ENCODE peak calls at places on chromosome 10, in ten cellular contexts. One of them, this sample, is unnamed.

GRCh38 chr10:119775529-119775928 is 49.7 kb downstream of the INPP5F start:
- DNase-seq in SW480: no peak
- DNase-seq in NCI-H69: no peak
- DNase-seq in activated CD8-positive, alpha-beta memory T cell treated with anti-CD3 and anti-CD28 coated beads, Interleukin-2, amount 50 U/mL, for 4 hours: no peak
- DNase-seq in PC-3: no peak
- DNase-seq in GM23248: no peak
- DNase-seq in neural crest cell: no peak
- DNase-seq in mucosa of descending colon: no peak
- DNase-seq in GM13976: peak
- DNase-seq in nucleus accumbens: no peak
- DNase-seq in this sample: no peak

GRCh38 chr10:7706534-7707073 is 3.5 kb downstream of the ITIH2 start:
- DNase-seq in SW480: no peak
- DNase-seq in NCI-H69: no peak
- DNase-seq in activated CD8-positive, alpha-beta memory T cell treated with anti-CD3 and anti-CD28 coated beads, Interleukin-2, amount 50 U/mL, for 4 hours: no peak
- DNase-seq in PC-3: no peak
- DNase-seq in GM23248: no peak
- DNase-seq in neural crest cell: no peak
- DNase-seq in mucosa of descending colon: no peak
- DNase-seq in GM13976: no peak
- DNase-seq in nucleus accumbens: no peak
- DNase-seq in this sample: no peak

GRCh38 chr10:16717617-16718395 is 99.4 kb downstream of the RSU1 start:
- DNase-seq in SW480: no peak
- DNase-seq in NCI-H69: no peak
- DNase-seq in activated CD8-positive, alpha-beta memory T cell treated with anti-CD3 and anti-CD28 coated beads, Interleukin-2, amount 50 U/mL, for 4 hours: no peak
- DNase-seq in PC-3: no peak
- DNase-seq in GM23248: peak
- DNase-seq in neural crest cell: no peak
- DNase-seq in mucosa of descending colon: no peak
- DNase-seq in GM13976: no peak
- DNase-seq in nucleus accumbens: no peak
- DNase-seq in this sample: peak

GRCh38 chr10:119296703-119297102 is 89.3 kb downstream of the GRK5 start:
- DNase-seq in SW480: no peak
- DNase-seq in NCI-H69: no peak
- DNase-seq in activated CD8-positive, alpha-beta memory T cell treated with anti-CD3 and anti-CD28 coated beads, Interleukin-2, amount 50 U/mL, for 4 hours: no peak
- DNase-seq in PC-3: no peak
- DNase-seq in GM23248: peak
- DNase-seq in neural crest cell: no peak
- DNase-seq in mucosa of descending colon: no peak
- DNase-seq in GM13976: no peak
- DNase-seq in nucleus accumbens: no peak
- DNase-seq in this sample: no peak

GRCh38 chr10:43251664-43252165 is 15.2 kb downstream of the RASGEF1A start:
- DNase-seq in SW480: no peak
- DNase-seq in NCI-H69: no peak
- DNase-seq in activated CD8-positive, alpha-beta memory T cell treated with anti-CD3 and anti-CD28 coated beads, Interleukin-2, amount 50 U/mL, for 4 hours: no peak
- DNase-seq in PC-3: no peak
- DNase-seq in GM23248: no peak
- DNase-seq in neural crest cell: no peak
- DNase-seq in mucosa of descending colon: peak
- DNase-seq in GM13976: no peak
- DNase-seq in nucleus accumbens: no peak
- DNase-seq in this sample: no peak

GRCh38 chr10:71234970-71235681 is 22.8 kb downstream of the UNC5B start:
- DNase-seq in SW480: no peak
- DNase-seq in NCI-H69: no peak
- DNase-seq in activated CD8-positive, alpha-beta memory T cell treated with anti-CD3 and anti-CD28 coated beads, Interleukin-2, amount 50 U/mL, for 4 hours: no peak
- DNase-seq in PC-3: no peak
- DNase-seq in GM23248: peak
- DNase-seq in neural crest cell: no peak
- DNase-seq in mucosa of descending colon: peak
- DNase-seq in GM13976: no peak
- DNase-seq in nucleus accumbens: peak
- DNase-seq in this sample: peak

GRCh38 chr10:5538446-5538845 is 13.7 kb downstream of the CALML3 start:
- DNase-seq in SW480: peak
- DNase-seq in NCI-H69: no peak
- DNase-seq in activated CD8-positive, alpha-beta memory T cell treated with anti-CD3 and anti-CD28 coated beads, Interleukin-2, amount 50 U/mL, for 4 hours: no peak
- DNase-seq in PC-3: no peak
- DNase-seq in GM23248: peak
- DNase-seq in neural crest cell: no peak
- DNase-seq in mucosa of descending colon: peak
- DNase-seq in GM13976: no peak
- DNase-seq in nucleus accumbens: no peak
- DNase-seq in this sample: peak

GRCh38 chr10:17348111-17349008 is 106.0 kb downstream of the ST8SIA6 start:
- DNase-seq in SW480: peak
- DNase-seq in NCI-H69: peak
- DNase-seq in activated CD8-positive, alpha-beta memory T cell treated with anti-CD3 and anti-CD28 coated beads, Interleukin-2, amount 50 U/mL, for 4 hours: no peak
- DNase-seq in PC-3: peak
- DNase-seq in GM23248: peak
- DNase-seq in neural crest cell: no peak
- DNase-seq in mucosa of descending colon: peak
- DNase-seq in GM13976: no peak
- DNase-seq in nucleus accumbens: no peak
- DNase-seq in this sample: peak

GRCh38 chr10:132685921-132686680 is 99.8 kb downstream of the NKX6-2 start:
- DNase-seq in SW480: no peak
- DNase-seq in NCI-H69: no peak
- DNase-seq in activated CD8-positive, alpha-beta memory T cell treated with anti-CD3 and anti-CD28 coated beads, Interleukin-2, amount 50 U/mL, for 4 hours: peak
- DNase-seq in PC-3: no peak
- DNase-seq in GM23248: no peak
- DNase-seq in neural crest cell: no peak
- DNase-seq in mucosa of descending colon: peak
- DNase-seq in GM13976: no peak
- DNase-seq in nucleus accumbens: peak
- DNase-seq in this sample: no peak

GRCh38 chr10:1923586-1923985 is 186.3 kb upstream of the ADARB2 start:
- DNase-seq in SW480: no peak
- DNase-seq in NCI-H69: no peak
- DNase-seq in activated CD8-positive, alpha-beta memory T cell treated with anti-CD3 and anti-CD28 coated beads, Interleukin-2, amount 50 U/mL, for 4 hours: no peak
- DNase-seq in PC-3: no peak
- DNase-seq in GM23248: no peak
- DNase-seq in neural crest cell: no peak
- DNase-seq in mucosa of descending colon: no peak
- DNase-seq in GM13976: no peak
- DNase-seq in nucleus accumbens: no peak
- DNase-seq in this sample: no peak

GRCh38 chr10:70974351-70974901 is 86.1 kb upstream of the PCBD1 start:
- DNase-seq in SW480: peak
- DNase-seq in NCI-H69: peak
- DNase-seq in activated CD8-positive, alpha-beta memory T cell treated with anti-CD3 and anti-CD28 coated beads, Interleukin-2, amount 50 U/mL, for 4 hours: no peak
- DNase-seq in PC-3: peak
- DNase-seq in GM23248: peak
- DNase-seq in neural crest cell: no peak
- DNase-seq in mucosa of descending colon: no peak
- DNase-seq in GM13976: no peak
- DNase-seq in nucleus accumbens: no peak
- DNase-seq in this sample: peak

GRCh38 chr10:71964669-71965515 is 697 bp downstream of the CHST3 start:
- DNase-seq in SW480: no peak
- DNase-seq in NCI-H69: peak
- DNase-seq in activated CD8-positive, alpha-beta memory T cell treated with anti-CD3 and anti-CD28 coated beads, Interleukin-2, amount 50 U/mL, for 4 hours: peak
- DNase-seq in PC-3: peak
- DNase-seq in GM23248: peak
- DNase-seq in neural crest cell: no peak
- DNase-seq in mucosa of descending colon: peak
- DNase-seq in GM13976: peak
- DNase-seq in nucleus accumbens: peak
- DNase-seq in this sample: peak

GRCh38 chr10:69901022-69901421 is 99.3 kb downstream of the COL13A1 start:
- DNase-seq in SW480: no peak
- DNase-seq in NCI-H69: peak
- DNase-seq in activated CD8-positive, alpha-beta memory T cell treated with anti-CD3 and anti-CD28 coated beads, Interleukin-2, amount 50 U/mL, for 4 hours: no peak
- DNase-seq in PC-3: no peak
- DNase-seq in GM23248: no peak
- DNase-seq in neural crest cell: no peak
- DNase-seq in mucosa of descending colon: no peak
- DNase-seq in GM13976: no peak
- DNase-seq in nucleus accumbens: no peak
- DNase-seq in this sample: no peak

GRCh38 chr10:8061274-8062211 is 7.1 kb downstream of the GATA3 start:
- DNase-seq in SW480: no peak
- DNase-seq in NCI-H69: no peak
- DNase-seq in activated CD8-positive, alpha-beta memory T cell treated with anti-CD3 and anti-CD28 coated beads, Interleukin-2, amount 50 U/mL, for 4 hours: peak
- DNase-seq in PC-3: no peak
- DNase-seq in GM23248: no peak
- DNase-seq in neural crest cell: no peak
- DNase-seq in mucosa of descending colon: no peak
- DNase-seq in GM13976: no peak
- DNase-seq in nucleus accumbens: no peak
- DNase-seq in this sample: no peak

GRCh38 chr10:71031601-71032000 is 143.2 kb upstream of the PCBD1 start:
- DNase-seq in SW480: no peak
- DNase-seq in NCI-H69: no peak
- DNase-seq in activated CD8-positive, alpha-beta memory T cell treated with anti-CD3 and anti-CD28 coated beads, Interleukin-2, amount 50 U/mL, for 4 hours: no peak
- DNase-seq in PC-3: no peak
- DNase-seq in GM23248: no peak
- DNase-seq in neural crest cell: no peak
- DNase-seq in mucosa of descending colon: no peak
- DNase-seq in GM13976: no peak
- DNase-seq in nucleus accumbens: no peak
- DNase-seq in this sample: no peak

GRCh38 chr10:9987197-9987596 is 1030.5 kb upstream of the CELF2 start:
- DNase-seq in SW480: no peak
- DNase-seq in NCI-H69: no peak
- DNase-seq in activated CD8-positive, alpha-beta memory T cell treated with anti-CD3 and anti-CD28 coated beads, Interleukin-2, amount 50 U/mL, for 4 hours: no peak
- DNase-seq in PC-3: no peak
- DNase-seq in GM23248: no peak
- DNase-seq in neural crest cell: no peak
- DNase-seq in mucosa of descending colon: no peak
- DNase-seq in GM13976: no peak
- DNase-seq in nucleus accumbens: no peak
- DNase-seq in this sample: no peak

GRCh38 chr10:88792656-88793055 is 9.9 kb upstream of the LIPM start:
- DNase-seq in SW480: peak
- DNase-seq in NCI-H69: no peak
- DNase-seq in activated CD8-positive, alpha-beta memory T cell treated with anti-CD3 and anti-CD28 coated beads, Interleukin-2, amount 50 U/mL, for 4 hours: no peak
- DNase-seq in PC-3: peak
- DNase-seq in GM23248: peak
- DNase-seq in neural crest cell: no peak
- DNase-seq in mucosa of descending colon: peak
- DNase-seq in GM13976: no peak
- DNase-seq in nucleus accumbens: no peak
- DNase-seq in this sample: peak

GRCh38 chr10:26829810-26830515 is 30.8 kb downstream of the ABI1 start:
- DNase-seq in SW480: no peak
- DNase-seq in NCI-H69: no peak
- DNase-seq in activated CD8-positive, alpha-beta memory T cell treated with anti-CD3 and anti-CD28 coated beads, Interleukin-2, amount 50 U/mL, for 4 hours: no peak
- DNase-seq in PC-3: no peak
- DNase-seq in GM23248: no peak
- DNase-seq in neural crest cell: no peak
- DNase-seq in mucosa of descending colon: no peak
- DNase-seq in GM13976: no peak
- DNase-seq in nucleus accumbens: no peak
- DNase-seq in this sample: no peak

GRCh38 chr10:131251146-131251541 is 60.4 kb downstream of the TCERG1L start:
- DNase-seq in SW480: no peak
- DNase-seq in NCI-H69: no peak
- DNase-seq in activated CD8-positive, alpha-beta memory T cell treated with anti-CD3 and anti-CD28 coated beads, Interleukin-2, amount 50 U/mL, for 4 hours: no peak
- DNase-seq in PC-3: no peak
- DNase-seq in GM23248: no peak
- DNase-seq in neural crest cell: no peak
- DNase-seq in mucosa of descending colon: no peak
- DNase-seq in GM13976: no peak
- DNase-seq in nucleus accumbens: no peak
- DNase-seq in this sample: no peak

GRCh38 chr10:97707134-97707861 is 6.2 kb upstream of the MARVELD1 start:
- DNase-seq in SW480: no peak
- DNase-seq in NCI-H69: no peak
- DNase-seq in activated CD8-positive, alpha-beta memory T cell treated with anti-CD3 and anti-CD28 coated beads, Interleukin-2, amount 50 U/mL, for 4 hours: no peak
- DNase-seq in PC-3: no peak
- DNase-seq in GM23248: no peak
- DNase-seq in neural crest cell: no peak
- DNase-seq in mucosa of descending colon: no peak
- DNase-seq in GM13976: no peak
- DNase-seq in nucleus accumbens: no peak
- DNase-seq in this sample: no peak

GRCh38 chr10:94088926-94089381 is 95.2 kb downstream of the PLCE1 start:
- DNase-seq in SW480: no peak
- DNase-seq in NCI-H69: peak
- DNase-seq in activated CD8-positive, alpha-beta memory T cell treated with anti-CD3 and anti-CD28 coated beads, Interleukin-2, amount 50 U/mL, for 4 hours: no peak
- DNase-seq in PC-3: peak
- DNase-seq in GM23248: peak
- DNase-seq in neural crest cell: no peak
- DNase-seq in mucosa of descending colon: no peak
- DNase-seq in GM13976: no peak
- DNase-seq in nucleus accumbens: no peak
- DNase-seq in this sample: peak

GRCh38 chr10:122282253-122282671 is 11.2 kb downstream of the BTBD16 start:
- DNase-seq in SW480: no peak
- DNase-seq in NCI-H69: no peak
- DNase-seq in activated CD8-positive, alpha-beta memory T cell treated with anti-CD3 and anti-CD28 coated beads, Interleukin-2, amount 50 U/mL, for 4 hours: no peak
- DNase-seq in PC-3: peak
- DNase-seq in GM23248: peak
- DNase-seq in neural crest cell: no peak
- DNase-seq in mucosa of descending colon: no peak
- DNase-seq in GM13976: no peak
- DNase-seq in nucleus accumbens: no peak
- DNase-seq in this sample: no peak

GRCh38 chr10:6050801-6051445 is 11.2 kb downstream of the IL2RA start:
- DNase-seq in SW480: peak
- DNase-seq in NCI-H69: peak
- DNase-seq in activated CD8-positive, alpha-beta memory T cell treated with anti-CD3 and anti-CD28 coated beads, Interleukin-2, amount 50 U/mL, for 4 hours: peak
- DNase-seq in PC-3: peak
- DNase-seq in GM23248: peak
- DNase-seq in neural crest cell: no peak
- DNase-seq in mucosa of descending colon: peak
- DNase-seq in GM13976: peak
- DNase-seq in nucleus accumbens: no peak
- DNase-seq in this sample: peak

GRCh38 chr10:34629120-34629519 is 186.0 kb downstream of the PARD3 start:
- DNase-seq in SW480: no peak
- DNase-seq in NCI-H69: no peak
- DNase-seq in activated CD8-positive, alpha-beta memory T cell treated with anti-CD3 and anti-CD28 coated beads, Interleukin-2, amount 50 U/mL, for 4 hours: no peak
- DNase-seq in PC-3: no peak
- DNase-seq in GM23248: no peak
- DNase-seq in neural crest cell: no peak
- DNase-seq in mucosa of descending colon: no peak
- DNase-seq in GM13976: no peak
- DNase-seq in nucleus accumbens: no peak
- DNase-seq in this sample: no peak

GRCh38 chr10:44801383-44802327 is 109.5 kb upstream of the TMEM72 start:
- DNase-seq in SW480: peak
- DNase-seq in NCI-H69: peak
- DNase-seq in activated CD8-positive, alpha-beta memory T cell treated with anti-CD3 and anti-CD28 coated beads, Interleukin-2, amount 50 U/mL, for 4 hours: no peak
- DNase-seq in PC-3: peak
- DNase-seq in GM23248: peak
- DNase-seq in neural crest cell: no peak
- DNase-seq in mucosa of descending colon: peak
- DNase-seq in GM13976: no peak
- DNase-seq in nucleus accumbens: no peak
- DNase-seq in this sample: peak

GRCh38 chr10:17607603-17608332 is 9.4 kb downstream of the HACD1 start:
- DNase-seq in SW480: peak
- DNase-seq in NCI-H69: peak
- DNase-seq in activated CD8-positive, alpha-beta memory T cell treated with anti-CD3 and anti-CD28 coated beads, Interleukin-2, amount 50 U/mL, for 4 hours: no peak
- DNase-seq in PC-3: peak
- DNase-seq in GM23248: peak
- DNase-seq in neural crest cell: no peak
- DNase-seq in mucosa of descending colon: no peak
- DNase-seq in GM13976: peak
- DNase-seq in nucleus accumbens: no peak
- DNase-seq in this sample: peak

GRCh38 chr10:95698415-95698814 is 4.7 kb upstream of the TCTN3 start:
- DNase-seq in SW480: no peak
- DNase-seq in NCI-H69: no peak
- DNase-seq in activated CD8-positive, alpha-beta memory T cell treated with anti-CD3 and anti-CD28 coated beads, Interleukin-2, amount 50 U/mL, for 4 hours: no peak
- DNase-seq in PC-3: no peak
- DNase-seq in GM23248: no peak
- DNase-seq in neural crest cell: no peak
- DNase-seq in mucosa of descending colon: no peak
- DNase-seq in GM13976: no peak
- DNase-seq in nucleus accumbens: no peak
- DNase-seq in this sample: no peak

GRCh38 chr10:33335800-33336605 is 1.5 kb upstream of the NRP1 start:
- DNase-seq in SW480: peak
- DNase-seq in NCI-H69: peak
- DNase-seq in activated CD8-positive, alpha-beta memory T cell treated with anti-CD3 and anti-CD28 coated beads, Interleukin-2, amount 50 U/mL, for 4 hours: no peak
- DNase-seq in PC-3: peak
- DNase-seq in GM23248: peak
- DNase-seq in neural crest cell: peak
- DNase-seq in mucosa of descending colon: peak
- DNase-seq in GM13976: peak
- DNase-seq in nucleus accumbens: no peak
- DNase-seq in this sample: peak

This sample was measured in adipocyte.